ENCODE peak calls at places on chromosomes 1 and 21, in five cellular contexts. X is BE2C, S is GM10248, V is lower leg skin, H is RWPE2. W is an unnamed sample.

GRCh38 chr1:91805343-91805801 is 80.6 kb downstream of the TGFBR3 start:
- DNase-seq in S (no peak), X (no peak), V (no peak), H (no peak), W (no peak)

GRCh38 chr1:173341307-173341706 is 134.2 kb upstream of the TNFSF4 start:
- DNase-seq in V (no peak), H (no peak), S (no peak), X (no peak), W (peak; percentile 45)

GRCh38 chr1:207839083-207839413 is 71.9 kb downstream of the CD34 start:
- DNase-seq in X (no peak), V (no peak), H (no peak), S (no peak), W (no peak)

GRCh38 chr1:8083739-8084484 is 57.8 kb upstream of the ERRFI1 start:
- DNase-seq in S (no peak), H (no peak), V (no peak), X (no peak), W (no peak)

GRCh38 chr1:8603220-8603616 is 214.2 kb downstream of the RERE start:
- DNase-seq in S (no peak), X (no peak), H (no peak), V (no peak), W (peak; percentile 20)

GRCh38 chr1:173202430-173203145 is 4.5 kb downstream of the TNFSF4 start:
- DNase-seq in X (peak; percentile 42), V (peak; percentile 39), S (no peak), H (no peak), W (peak; percentile 83)

GRCh38 chr1:202009326-202010031 is 908 bp upstream of the ELF3 start:
- DNase-seq in H (no peak), V (peak; percentile 71), X (peak; percentile 82), S (peak; percentile 80), W (peak; percentile 95)

GRCh38 chr1:109298666-109299086 is 8.1 kb downstream of the MYBPHL start:
- DNase-seq in X (peak; percentile 65), H (no peak), S (peak; percentile 49), V (no peak), W (peak; percentile 46)

GRCh38 chr1:10779841-10780240 is 16.6 kb downstream of the CASZ1 start:
- DNase-seq in X (no peak), V (no peak), S (no peak), H (no peak), W (no peak)

GRCh38 chr1:154481058-154481457 is 21.0 kb upstream of the TDRD10 start:
- DNase-seq in V (no peak), H (no peak), S (no peak), X (no peak), W (no peak)

GRCh38 chr1:172125812-172126430 is 284.6 kb downstream of the DNM3 start:
- DNase-seq in X (peak; percentile 10), V (no peak), H (no peak), S (no peak), W (no peak)

GRCh38 chr1:35441926-35442579 is 115.2 kb downstream of the KIAA0319L start:
- DNase-seq in S (no peak), V (no peak), H (no peak), X (no peak), W (no peak)

GRCh38 chr1:35595684-35596083 is 22.6 kb downstream of the TFAP2E start:
- DNase-seq in X (no peak), V (no peak), S (no peak), H (no peak), W (no peak)

GRCh38 chr21:42003051-42003461 is 7.1 kb downstream of the ZBTB21 start:
- DNase-seq in H (no peak), S (no peak), X (no peak), V (no peak), W (no peak)

GRCh38 chr1:8059161-8059622 is 33.1 kb upstream of the ERRFI1 start:
- DNase-seq in S (no peak), V (no peak), X (no peak), H (no peak), W (peak; percentile 41)

GRCh38 chr1:183945432-183946308 is 91.9 kb downstream of the COLGALT2 start:
- DNase-seq in H (no peak), V (no peak), S (no peak), X (no peak), W (no peak)

GRCh38 chr1:162360237-162360873 is 16.3 kb downstream of the SPATA46 start:
- DNase-seq in V (no peak), X (no peak), H (no peak), S (no peak), W (no peak)

GRCh38 chr1:27137022-27137542 is 17.8 kb downstream of the SLC9A1 start:
- DNase-seq in V (no peak), H (no peak), X (no peak), S (peak; percentile 75), W (no peak)

GRCh38 chr1:218664385-218665170 is 319.4 kb downstream of the TGFB2 start:
- DNase-seq in H (no peak), S (no peak), X (no peak), V (no peak), W (peak; percentile 85)

GRCh38 chr1:174005032-174005431 is 17.1 kb downstream of the RC3H1 start:
- DNase-seq in S (peak; percentile 67), V (no peak), X (peak; percentile 51), H (no peak), W (no peak)

GRCh38 chr1:163747261-163747660 is 425.5 kb downstream of the NUF2 start:
- DNase-seq in H (no peak), S (no peak), X (no peak), V (no peak), W (no peak)

GRCh38 chr1:243483084-243483845 is 227.4 kb downstream of the SDCCAG8 start:
- DNase-seq in H (no peak), X (peak; percentile 70), V (no peak), S (no peak), W (no peak)

GRCh38 chr1:84603941-84604830 is 29.9 kb upstream of the CTBS start:
- DNase-seq in V (peak; percentile 62), X (peak; percentile 62), S (no peak), H (peak; percentile 76), W (peak; percentile 96)
- TF ChIP-seq CTCF in V (no peak), X (peak; percentile 71), S (no peak), H (peak; percentile 11), W (peak; percentile 11)

GRCh38 chr1:112063781-112064180 is 74.3 kb upstream of the KCND3 start:
- DNase-seq in S (no peak), V (no peak), X (no peak), H (no peak), W (no peak)

GRCh38 chr1:112061056-112061455 is 71.6 kb upstream of the KCND3 start:
- DNase-seq in X (no peak), V (no peak), S (no peak), H (no peak), W (no peak)

GRCh38 chr1:112060266-112060665 is 70.8 kb upstream of the KCND3 start:
- DNase-seq in V (no peak), X (no peak), H (no peak), S (no peak), W (no peak)

GRCh38 chr1:112064344-112064743 is 74.9 kb upstream of the KCND3 start:
- DNase-seq in X (no peak), V (no peak), H (no peak), S (no peak), W (no peak)

GRCh38 chr1:112061852-112062451 is 72.5 kb upstream of the KCND3 start:
- DNase-seq in H (no peak), S (no peak), X (no peak), V (no peak), W (no peak)
- TF ChIP-seq CTCF in H (no peak), S (no peak), X (no peak), V (no peak), W (no peak)

DNA sequence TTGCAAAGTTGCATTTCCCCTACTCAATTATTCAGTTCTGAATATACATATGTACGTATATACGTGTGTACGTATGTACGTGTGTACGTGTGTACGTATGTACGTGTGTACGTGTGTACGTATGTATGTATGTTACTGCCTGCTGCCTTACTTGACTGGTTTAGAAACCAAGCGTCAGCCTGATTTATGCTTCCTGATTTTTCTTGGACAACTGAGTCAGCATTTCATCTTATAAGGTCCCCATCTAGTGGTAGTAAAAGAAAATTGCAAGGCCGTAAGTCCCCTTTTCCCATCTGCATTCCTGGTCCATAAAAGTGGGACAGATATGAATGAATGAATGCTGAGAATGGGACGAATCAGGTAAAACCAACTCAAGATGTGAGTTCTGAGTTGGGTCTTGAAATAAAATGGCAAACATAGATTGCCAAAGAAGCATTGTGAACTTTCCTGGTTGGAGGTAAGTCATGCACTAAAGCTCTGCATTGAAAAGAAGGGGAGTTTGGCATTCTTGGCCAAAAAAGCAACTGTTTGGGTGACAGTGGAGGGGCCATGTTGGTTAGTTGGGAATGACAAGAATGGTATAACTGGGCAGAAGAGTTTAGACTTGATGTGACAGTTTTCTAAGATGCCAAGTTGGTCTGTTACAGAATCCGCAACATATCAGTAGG is 76.4 kb upstream of the DNAH14 start:
- DNase-seq in X (no peak), S (peak; percentile 22), V (no peak), H (no peak), W (peak; percentile 81)
- TF ChIP-seq CTCF in X (peak; percentile 82), S (peak; percentile 59), V (no peak), H (peak; percentile 61), W (peak; percentile 97)

DNA sequence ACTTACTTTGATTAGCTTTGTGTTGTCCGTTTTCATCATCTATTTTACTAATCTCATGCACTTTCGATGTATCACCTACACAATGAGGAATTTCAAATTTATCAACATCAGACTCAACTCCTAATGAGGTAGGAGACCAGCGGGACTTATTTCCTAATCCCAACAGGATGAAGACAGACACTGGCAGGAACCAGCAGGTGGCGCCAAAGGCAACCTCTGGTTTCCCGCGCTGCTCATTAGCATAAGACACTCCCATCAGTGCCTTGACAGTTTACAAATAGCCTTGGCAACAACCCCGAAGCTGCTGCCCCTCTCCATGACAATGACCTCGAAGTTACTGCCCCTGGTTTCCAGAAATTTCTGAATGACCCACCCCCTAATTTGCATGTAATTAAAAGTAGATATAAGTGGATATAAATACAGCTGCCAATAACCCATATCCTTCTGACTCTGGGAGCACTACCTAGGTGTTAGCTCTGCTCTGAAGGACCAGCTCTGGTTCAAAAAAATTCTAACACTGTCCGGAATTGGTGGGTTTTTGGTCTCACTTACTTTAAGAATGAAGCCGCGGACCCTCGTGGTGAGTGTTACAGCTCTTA is 974.8 kb downstream of the ADGRL2 start:
- DNase-seq in X (peak; percentile 68), S (no peak), V (no peak), H (no peak), W (peak; percentile 24)
- TF ChIP-seq CTCF in X (peak; percentile 77), S (peak; percentile 21), V (no peak), H (peak; percentile 50), W (peak; percentile 43)

GRCh38 chr1:107625405-107626029 is 339.5 kb downstream of the VAV3 start:
- DNase-seq in S (no peak), H (no peak), X (no peak), V (no peak), W (no peak)

GRCh38 chr1:107622540-107622939 is 342.4 kb downstream of the VAV3 start:
- DNase-seq in V (no peak), S (no peak), H (no peak), X (no peak), W (no peak)

GRCh38 chr1:107622975-107623374 is 342.0 kb downstream of the VAV3 start:
- DNase-seq in H (no peak), X (no peak), V (no peak), S (no peak), W (peak; percentile 12)

GRCh38 chr1:107620753-107621152 is 344.2 kb downstream of the VAV3 start:
- DNase-seq in S (no peak), X (no peak), V (no peak), H (no peak), W (no peak)

GRCh38 chr1:107623431-107623830 is 341.5 kb downstream of the VAV3 start:
- DNase-seq in V (no peak), H (no peak), X (no peak), S (no peak), W (peak; percentile 24)
- TF ChIP-seq CTCF in V (no peak), H (no peak), X (no peak), S (no peak), W (no peak)

W was measured in MCF 10A.